ENCODE peak calls at places on chromosomes 3 and 15, in five cellular contexts. M is natural killer cell treated with Interleukin-12 subunit alpha and Interleukin-12 subunit beta and Interleukin-15 and Interleukin-18, amount 100 ng/mL, for 72 hours; H is T-helper 2 cell; Y is GM23248; R is mucosa of gallbladder. E is an unnamed sample.

GRCh38 chr3:114856867-114857266 is 290.2 kb downstream of the ZBTB20 start:
- DNase-seq in M (no peak), R (no peak), H (no peak), Y (no peak), E (no peak)

GRCh38 chr3:23819599-23820360 is 14.0 kb downstream of the UBE2E1 start:
- DNase-seq in H (no peak), Y (no peak), R (no peak), M (no peak), E (peak)

GRCh38 chr3:123698813-123699212 is 114.0 kb upstream of the HACD2 start:
- DNase-seq in H (no peak), R (no peak), Y (no peak), M (no peak), E (no peak)

GRCh38 chr15:87609909-87610308 is 646.6 kb downstream of the NTRK3 start:
- DNase-seq in H (no peak), M (no peak), Y (no peak), R (no peak), E (no peak)

GRCh38 chr3:138941259-138941885 is 5.6 kb downstream of the FOXL2 start:
- DNase-seq in M (no peak), R (no peak), H (no peak), Y (peak), E (no peak)

GRCh38 chr3:86988235-86988634 is 2.7 kb downstream of the VGLL3 start:
- DNase-seq in R (no peak), Y (peak), M (no peak), H (no peak), E (no peak)

GRCh38 chr3:73258057-73258456 is 196.6 kb downstream of the EBLN2 start:
- DNase-seq in H (no peak), M (no peak), R (no peak), Y (no peak), E (no peak)

GRCh38 chr3:87026246-87026645 is 35.3 kb upstream of the VGLL3 start:
- DNase-seq in Y (no peak), M (no peak), H (no peak), R (no peak), E (no peak)

GRCh38 chr3:136626448-136626847 is 125.7 kb downstream of the STAG1 start:
- DNase-seq in R (no peak), H (no peak), Y (no peak), M (no peak), E (no peak)

GRCh38 chr15:85587707-85588441 is 206.9 kb downstream of the KLHL25 start:
- DNase-seq in M (no peak), H (no peak), R (no peak), Y (peak), E (no peak)

GRCh38 chr3:57892423-57892822 is 115.8 kb upstream of the FLNB start:
- DNase-seq in R (no peak), H (no peak), M (no peak), Y (peak), E (no peak)

GRCh38 chr15:82045179-82045891 is 483 bp downstream of the MEX3B start:
- DNase-seq in Y (peak), M (no peak), R (peak), H (no peak), E (peak)

GRCh38 chr15:73116164-73116563 is 63.9 kb downstream of the NEO1 start:
- DNase-seq in H (no peak), R (no peak), M (no peak), Y (no peak), E (no peak)

GRCh38 chr3:66396161-66396760 is 104.6 kb downstream of the LRIG1 start:
- DNase-seq in H (no peak), M (no peak), R (no peak), Y (peak), E (no peak)

GRCh38 chr15:25947336-25948080 is 84.4 kb upstream of the ATP10A start:
- DNase-seq in R (peak), H (no peak), Y (peak), M (no peak), E (peak)

GRCh38 chr3:156902916-156903315 is 76.8 kb downstream of the LEKR1 start:
- DNase-seq in M (no peak), Y (peak), R (no peak), H (no peak), E (no peak)

GRCh38 chr15:51775967-51776816 is 24.8 kb downstream of the TMOD2 start:
- DNase-seq in H (no peak), R (peak), Y (peak), M (no peak), E (peak)

GRCh38 chr15:40843885-40844542 is at the start of gene SPINT1:
- DNase-seq in M (no peak), H (no peak), R (peak), Y (peak), E (no peak)

GRCh38 chr3:152043620-152044019 is 170.2 kb downstream of the SUCNR1 start:
- DNase-seq in M (no peak), H (no peak), R (no peak), Y (peak), E (no peak)

GRCh38 chr3:31409389-31409788 is 123.3 kb upstream of the STT3B start:
- DNase-seq in H (no peak), M (no peak), R (no peak), Y (no peak), E (no peak)

GRCh38 chr3:27712136-27713065 is 9.7 kb downstream of the EOMES start:
- DNase-seq in M (peak), Y (peak), R (peak), H (peak), E (peak)

GRCh38 chr3:189446959-189447560 is 184.1 kb upstream of the TP63 start:
- DNase-seq in M (no peak), R (no peak), H (no peak), Y (no peak), E (no peak)

GRCh38 chr15:60372756-60373155 is 25.0 kb downstream of the ANXA2 start:
- DNase-seq in Y (peak), R (no peak), H (no peak), M (no peak), E (no peak)

GRCh38 chr3:8817486-8817885 is 48.1 kb upstream of the OXTR start:
- DNase-seq in H (no peak), M (no peak), R (no peak), Y (peak), E (no peak)

GRCh38 chr15:40762919-40763800 is 708 bp upstream of the GCHFR start:
- DNase-seq in M (peak), H (no peak), R (peak), Y (peak), E (no peak)

GRCh38 chr3:197750396-197750831 is 731 bp downstream of the FYTTD1 start:
- DNase-seq in Y (peak), R (peak), M (peak), H (peak), E (peak)

GRCh38 chr3:148238421-148238821 is 459.3 kb upstream of the AGTR1 start:
- DNase-seq in H (no peak), Y (peak), M (no peak), R (no peak), E (no peak)

GRCh38 chr3:182357928-182358327 is 435.4 kb upstream of the ATP11B start:
- DNase-seq in H (no peak), M (no peak), R (no peak), Y (no peak), E (no peak)

GRCh38 chr3:128283429-128283828 is 130.1 kb downstream of the EEFSEC start:
- DNase-seq in M (no peak), H (no peak), R (peak), Y (no peak), E (no peak)

GRCh38 chr3:101379695-101380376 is 59.5 kb upstream of the IMPG2 start:
- DNase-seq in Y (no peak), M (no peak), R (no peak), H (no peak), E (no peak)

GRCh38 chr3:12287727-12288465 is 974 bp upstream of the PPARG start:
- DNase-seq in Y (peak), R (peak), H (no peak), M (no peak), E (no peak)

GRCh38 chr3:47434849-47435248 is 40.9 kb downstream of the SCAP start:
- DNase-seq in Y (no peak), M (no peak), H (no peak), R (peak), E (no peak)

GRCh38 chr15:70316059-70316600 is 218.4 kb upstream of the TLE3 start:
- DNase-seq in R (no peak), Y (peak), M (no peak), H (no peak), E (no peak)

GRCh38 chr15:70906842-70907241 is 14.2 kb downstream of the LRRC49 start:
- DNase-seq in H (no peak), M (no peak), R (no peak), Y (peak), E (no peak)

GRCh38 chr15:33968224-33968623 is at the start of gene CHRM5:
- DNase-seq in M (no peak), R (no peak), Y (no peak), H (no peak), E (no peak)

GRCh38 chr3:55721716-55722484 is 234.8 kb upstream of the WNT5A start:
- DNase-seq in H (no peak), M (no peak), R (no peak), Y (peak), E (no peak)

GRCh38 chr3:163657088-163657487 is 1421.2 kb downstream of the SI start:
- DNase-seq in H (no peak), Y (no peak), R (no peak), M (no peak), E (no peak)

GRCh38 chr3:52934626-52935530 is 37.5 kb upstream of the STIMATE start:
- DNase-seq in H (no peak), Y (peak), R (peak), M (peak), E (no peak)

GRCh38 chr3:188749010-188749617 is 422.7 kb upstream of the TPRG1 start:
- DNase-seq in H (no peak), Y (peak), R (no peak), M (peak), E (no peak)